ENCODE peak calls at places on chromosome 4, in six cellular contexts. One of them, this sample, is unnamed.

GRCh38 chr4:6900956-6901355 is 8.7 kb upstream of the TBC1D14 start:
- DNase-seq in kidney tubule cell: no peak
- DNase-seq in activated CD8-positive, alpha-beta T cell treated with anti-CD3 and anti-CD28 coated beads, Interleukin-2, amount 10 ng/mL, durations not matched to agents 7 days and 5 days: no peak
- DNase-seq in SK-MEL-5: no peak
- DNase-seq in AG10803: no peak
- DNase-seq in iPS DF 19.7: no peak
- DNase-seq in this sample: no peak

GRCh38 chr4:5563856-5564255 is 144.5 kb downstream of the EVC2 start:
- DNase-seq in kidney tubule cell: no peak
- DNase-seq in iPS DF 19.7: no peak
- DNase-seq in SK-MEL-5: no peak
- DNase-seq in AG10803: no peak
- DNase-seq in activated CD8-positive, alpha-beta T cell treated with anti-CD3 and anti-CD28 coated beads, Interleukin-2, amount 10 ng/mL, durations not matched to agents 7 days and 5 days: no peak
- DNase-seq in this sample: no peak

GRCh38 chr4:41935652-41936021 is 408 bp downstream of the TMEM33 start:
- DNase-seq in kidney tubule cell: peak; percentile 39
- DNase-seq in iPS DF 19.7: no peak
- DNase-seq in SK-MEL-5: peak; percentile 56
- DNase-seq in AG10803: peak; percentile 6
- DNase-seq in activated CD8-positive, alpha-beta T cell treated with anti-CD3 and anti-CD28 coated beads, Interleukin-2, amount 10 ng/mL, durations not matched to agents 7 days and 5 days: peak; percentile 35
- DNase-seq in this sample: no peak

GRCh38 chr4:84677995-84678394 is 95.1 kb downstream of the CDS1 start:
- DNase-seq in iPS DF 19.7: no peak
- DNase-seq in SK-MEL-5: no peak
- DNase-seq in AG10803: no peak
- DNase-seq in activated CD8-positive, alpha-beta T cell treated with anti-CD3 and anti-CD28 coated beads, Interleukin-2, amount 10 ng/mL, durations not matched to agents 7 days and 5 days: no peak
- DNase-seq in kidney tubule cell: no peak
- DNase-seq in this sample: no peak

GRCh38 chr4:67933755-67934154 is 29.5 kb downstream of the TMPRSS11A start:
- DNase-seq in AG10803: no peak
- DNase-seq in SK-MEL-5: no peak
- DNase-seq in kidney tubule cell: no peak
- DNase-seq in iPS DF 19.7: no peak
- DNase-seq in activated CD8-positive, alpha-beta T cell treated with anti-CD3 and anti-CD28 coated beads, Interleukin-2, amount 10 ng/mL, durations not matched to agents 7 days and 5 days: no peak
- DNase-seq in this sample: no peak

GRCh38 chr4:181569553-181569952 is 673.6 kb upstream of the TENM3 start:
- DNase-seq in AG10803: peak; percentile 59
- DNase-seq in iPS DF 19.7: no peak
- DNase-seq in activated CD8-positive, alpha-beta T cell treated with anti-CD3 and anti-CD28 coated beads, Interleukin-2, amount 10 ng/mL, durations not matched to agents 7 days and 5 days: no peak
- DNase-seq in kidney tubule cell: peak; percentile 44
- DNase-seq in SK-MEL-5: peak; percentile 77
- DNase-seq in this sample: no peak

GRCh38 chr4:150402968-150403367 is 179.0 kb upstream of the MAB21L2 start:
- DNase-seq in kidney tubule cell: peak; percentile 61
- DNase-seq in activated CD8-positive, alpha-beta T cell treated with anti-CD3 and anti-CD28 coated beads, Interleukin-2, amount 10 ng/mL, durations not matched to agents 7 days and 5 days: no peak
- DNase-seq in iPS DF 19.7: no peak
- DNase-seq in SK-MEL-5: no peak
- DNase-seq in AG10803: no peak
- DNase-seq in this sample: peak; percentile 0

GRCh38 chr4:112726041-112726440 is 89.1 kb downstream of the LARP7 start:
- DNase-seq in AG10803: no peak
- DNase-seq in activated CD8-positive, alpha-beta T cell treated with anti-CD3 and anti-CD28 coated beads, Interleukin-2, amount 10 ng/mL, durations not matched to agents 7 days and 5 days: no peak
- DNase-seq in iPS DF 19.7: no peak
- DNase-seq in kidney tubule cell: no peak
- DNase-seq in SK-MEL-5: no peak
- DNase-seq in this sample: no peak

This sample was measured in GM19239.